ENCODE peak calls at places on chromosomes 5 and 9, in eight cellular contexts. U, K, X, I, L, R, E and Z are unnamed samples.

GRCh38 chr5:160511280-160511929 is 89.8 kb downstream of the PTTG1 start:
- DNase-seq in U (no peak), K (no peak), X (no peak), I (no peak), L (no peak), R (no peak), E (no peak), Z (no peak)

GRCh38 chr5:180070726-180071417 is 687 bp downstream of the RNF130 start:
- DNase-seq in U (no peak), K (peak; percentile 39), X (no peak), I (peak; percentile 71), L (no peak), R (peak; percentile 37), E (no peak), Z (peak; percentile 33)

GRCh38 chr5:150302301-150303069 is at the start of gene ARSI:
- DNase-seq in U (no peak), K (no peak), X (no peak), I (peak; percentile 83), L (peak; percentile 62), R (peak; percentile 32), E (no peak), Z (peak; percentile 40)

GRCh38 chr9:111957856-111958631 is 61.4 kb downstream of the UGCG start:
- DNase-seq in U (no peak), K (no peak), X (no peak), I (no peak), L (no peak), R (no peak), E (no peak), Z (no peak)

GRCh38 chr9:136133191-136133958 is 14.7 kb upstream of the TMEM250 start:
- DNase-seq in U (no peak), K (no peak), X (no peak), I (no peak), L (no peak), R (peak; percentile 86), E (no peak), Z (no peak)

GRCh38 chr5:174725991-174726601 is 1.7 kb downstream of the MSX2 start:
- DNase-seq in U (no peak), K (no peak), X (no peak), I (peak; percentile 32), L (no peak), R (no peak), E (no peak), Z (no peak)

GRCh38 chr5:124828731-124829130 is 82.3 kb upstream of the ZNF608 start:
- DNase-seq in U (no peak), K (no peak), X (no peak), I (no peak), L (no peak), R (no peak), E (no peak), Z (no peak)

GRCh38 chr5:154228696-154229095 is 38.2 kb downstream of the GALNT10 start:
- DNase-seq in U (no peak), K (no peak), X (no peak), I (no peak), L (no peak), R (no peak), E (no peak), Z (no peak)

GRCh38 chr5:41728281-41728680 is 141.9 kb downstream of the OXCT1 start:
- DNase-seq in U (no peak), K (no peak), X (no peak), I (no peak), L (no peak), R (no peak), E (no peak), Z (no peak)

GRCh38 chr5:135047347-135047695 is 13.3 kb upstream of the PITX1 start:
- DNase-seq in U (no peak), K (no peak), X (no peak), I (no peak), L (no peak), R (no peak), E (no peak), Z (no peak)

GRCh38 chr9:99377790-99378775 is 156.0 kb downstream of the SEC61B start:
- DNase-seq in U (no peak), K (no peak), X (peak; percentile 64), I (no peak), L (no peak), R (no peak), E (no peak), Z (no peak)

GRCh38 chr5:83636141-83636540 is 84.5 kb downstream of the HAPLN1 start:
- DNase-seq in U (no peak), K (no peak), X (no peak), I (no peak), L (no peak), R (no peak), E (no peak), Z (no peak)

GRCh38 chr5:128169369-128170017 is 85.9 kb downstream of the SLC12A2 start:
- DNase-seq in U (no peak), K (no peak), X (no peak), I (no peak), L (no peak), R (no peak), E (no peak), Z (no peak)

GRCh38 chr5:65050826-65051498 is 282.2 kb downstream of the CWC27 start:
- DNase-seq in U (no peak), K (no peak), X (no peak), I (no peak), L (no peak), R (no peak), E (no peak), Z (no peak)

DNA sequence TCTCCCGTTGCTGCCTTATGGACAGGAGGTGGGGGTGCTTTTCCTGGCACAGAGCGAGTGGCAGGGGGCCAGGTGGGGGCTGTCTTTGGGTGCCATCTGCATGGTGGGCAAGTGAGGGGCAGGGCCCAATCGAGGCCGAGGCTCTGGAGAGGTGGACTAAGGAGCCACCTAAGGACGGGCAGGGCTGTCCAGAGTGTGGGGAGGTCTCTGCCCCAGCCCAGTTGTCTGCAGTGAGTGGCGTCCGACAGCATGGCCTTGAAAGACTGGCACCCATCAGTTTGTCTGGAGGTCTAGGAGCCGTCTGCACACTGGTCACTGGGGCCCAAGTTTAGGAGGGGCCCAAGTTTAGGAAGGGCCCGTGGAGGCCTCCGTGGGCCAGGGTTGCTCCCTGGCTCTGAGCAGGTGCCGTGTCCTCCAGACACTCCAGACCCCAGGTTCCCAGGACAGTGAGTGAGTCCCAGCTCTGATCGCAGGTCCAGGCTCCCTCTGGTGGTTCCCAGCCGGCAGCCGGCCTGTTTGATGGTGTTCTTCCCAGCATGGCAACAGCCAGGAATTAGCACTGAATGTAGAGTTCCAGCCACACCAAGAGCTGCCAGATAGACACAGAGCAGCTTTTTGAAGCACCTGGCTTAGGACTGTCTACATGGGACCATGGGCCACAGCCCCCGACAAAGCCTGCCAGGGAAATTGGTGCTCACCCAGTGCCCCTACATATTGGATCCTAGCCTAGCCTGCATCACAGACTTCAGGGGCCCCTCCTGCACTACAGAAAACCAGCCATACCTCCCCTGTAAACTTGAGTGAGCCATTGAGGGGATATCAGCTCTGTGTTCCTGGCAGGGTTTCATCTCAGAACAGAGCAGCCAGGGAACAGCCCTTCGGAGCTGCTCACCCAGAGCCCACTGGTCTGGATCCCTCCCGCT is 120.9 kb downstream of the WNK2 start:
- DNase-seq in U (peak; percentile 46), K (peak; percentile 58), X (peak; percentile 72), I (peak; percentile 81), L (peak; percentile 57), R (peak; percentile 66), E (peak; percentile 66), Z (peak; percentile 47)
- TF ChIP-seq EP300 in U (no peak), K (no peak), X (no peak), I (no peak), L (no peak), R (no peak), E (no peak), Z (no peak)

GRCh38 chr9:21825637-21826036 is 23.2 kb downstream of the MTAP start:
- DNase-seq in U (no peak), K (no peak), X (no peak), I (no peak), L (no peak), R (no peak), E (no peak), Z (no peak)

GRCh38 chr9:21830589-21830988 is 28.2 kb downstream of the MTAP start:
- DNase-seq in U (no peak), K (no peak), X (no peak), I (no peak), L (no peak), R (no peak), E (no peak), Z (no peak)

GRCh38 chr9:21831841-21832509 is 29.5 kb downstream of the MTAP start:
- DNase-seq in U (no peak), K (no peak), X (no peak), I (no peak), L (no peak), R (no peak), E (no peak), Z (no peak)

GRCh38 chr9:21833090-21833801 is 30.8 kb downstream of the MTAP start:
- DNase-seq in U (no peak), K (no peak), X (no peak), I (no peak), L (no peak), R (no peak), E (no peak), Z (no peak)

DNA sequence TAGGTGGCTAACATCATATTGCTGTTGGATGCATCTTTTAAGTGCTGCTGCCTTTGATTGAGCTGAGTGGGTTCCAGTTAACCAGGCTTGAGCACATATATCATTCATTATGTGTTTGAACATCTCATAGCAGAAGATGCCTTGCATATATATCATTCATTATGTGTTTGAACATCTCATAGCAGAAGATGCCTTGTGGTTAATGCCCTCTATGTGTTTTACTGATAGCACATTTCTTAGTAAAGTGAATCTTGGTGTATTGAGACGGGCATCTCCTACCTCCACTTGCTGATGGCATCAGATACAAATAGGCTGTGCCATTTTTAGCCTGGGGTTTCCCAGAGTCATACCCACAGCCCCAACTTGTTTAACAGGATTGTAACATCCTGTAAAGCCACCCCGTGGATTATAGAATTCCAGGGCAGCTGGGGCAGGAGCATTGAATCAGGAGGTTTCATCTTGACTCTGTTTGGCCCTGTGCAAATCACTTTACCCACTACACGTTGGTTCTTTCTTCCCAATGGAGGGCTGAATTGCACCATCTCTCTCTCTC is 26.5 kb downstream of the MTAP start:
- DNase-seq in U (no peak), K (no peak), X (no peak), I (no peak), L (no peak), R (no peak), E (no peak), Z (no peak)
- H3K36me3 ChIP-seq in U (peaks cover 9% of the 10 kb centered on the region), K (no peaks in the 10 kb centered on the region), X (peaks cover 76% of the 10 kb centered on the region), I (peaks cover 68% of the 10 kb centered on the region), L (no peaks in the 10 kb centered on the region), R (no peaks in the 10 kb centered on the region), E (peaks cover 61% of the 10 kb centered on the region), Z (no peaks in the 10 kb centered on the region)

GRCh38 chr5:18744990-18745590 is 1110.8 kb downstream of the TAF11L14 start:
- DNase-seq in U (no peak), K (no peak), X (no peak), I (no peak), L (no peak), R (no peak), E (no peak), Z (peak; percentile 42)
- H3K4me1 ChIP-seq in U (no peaks in the 10 kb centered on the region), K (no peaks in the 10 kb centered on the region), X (peaks cover 13% of the 10 kb centered on the region), I (no peaks in the 10 kb centered on the region), L (no peaks in the 10 kb centered on the region), R (no peaks in the 10 kb centered on the region), E (no peaks in the 10 kb centered on the region), Z (no peaks in the 10 kb centered on the region)

DNA sequence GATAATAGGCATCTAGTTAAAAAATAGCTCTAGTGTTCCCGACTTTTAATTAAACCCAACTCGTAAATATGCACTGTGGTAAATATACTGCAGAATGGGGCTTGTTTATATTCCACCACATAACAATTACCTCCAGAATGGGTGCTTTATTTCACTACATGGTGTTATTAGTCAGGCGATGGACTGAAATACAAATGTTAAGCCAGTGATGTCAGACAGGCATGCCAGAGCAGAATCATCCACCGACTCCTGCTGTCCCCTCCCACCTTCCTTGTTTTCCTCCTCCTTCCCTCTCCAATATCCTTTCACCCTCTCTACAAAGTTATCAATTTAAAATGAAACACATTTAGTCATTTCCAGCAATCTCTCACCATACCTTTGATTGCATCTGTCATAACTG is 287.0 kb downstream of the SPATA31D1 start:
- DNase-seq in U (no peak), K (no peak), X (no peak), I (no peak), L (no peak), R (no peak), E (no peak), Z (no peak)
- TF ChIP-seq EP300 in U (no peak), K (no peak), X (no peak), I (no peak), L (no peak), R (no peak), E (no peak), Z (no peak)